ENCODE peak calls at places on chromosomes 4 and X, in nine cellular contexts. One of them, this sample, is unnamed. For H3K4me1, the result is how much of the 10 kb centered on the place peaks cover.

GRCh38 chrX:153347530-153347929 is 13.6 kb downstream of the ZNF275 start:
- DNase-seq in lower lobe of right lung: no peak
- DNase-seq in heart left ventricle: no peak
- DNase-seq in PC-3: no peak
- DNase-seq in uterus: no peak
- DNase-seq in psoas muscle: no peak
- DNase-seq in tibial artery: no peak
- DNase-seq in left ventricle myocardium inferior: no peak
- DNase-seq in upper lobe of right lung: no peak
- DNase-seq in this sample: no peak

GRCh38 chrX:47690175-47690574 is 31.2 kb upstream of the UXT start:
- DNase-seq in left ventricle myocardium inferior: no peak
- DNase-seq in upper lobe of right lung: no peak
- DNase-seq in tibial artery: no peak
- DNase-seq in uterus: no peak
- DNase-seq in heart left ventricle: no peak
- DNase-seq in PC-3: no peak
- DNase-seq in psoas muscle: no peak
- DNase-seq in lower lobe of right lung: no peak
- DNase-seq in this sample: no peak

GRCh38 chrX:130878350-130879341 is 24.4 kb downstream of the ENOX2 start:
- DNase-seq in PC-3: peak
- DNase-seq in psoas muscle: peak
- DNase-seq in upper lobe of right lung: no peak
- DNase-seq in lower lobe of right lung: peak
- DNase-seq in heart left ventricle: peak
- DNase-seq in tibial artery: peak
- DNase-seq in uterus: no peak
- DNase-seq in left ventricle myocardium inferior: no peak
- DNase-seq in this sample: no peak

GRCh38 chr4:112284662-112285411 is 867 bp downstream of the TIFA start:
- DNase-seq in lower lobe of right lung: peak
- DNase-seq in tibial artery: no peak
- DNase-seq in left ventricle myocardium inferior: no peak
- DNase-seq in upper lobe of right lung: no peak
- DNase-seq in uterus: no peak
- DNase-seq in heart left ventricle: peak
- DNase-seq in PC-3: peak
- DNase-seq in psoas muscle: no peak
- DNase-seq in this sample: peak

GRCh38 chr4:108168213-108168671 is 490 bp downstream of the LEF1 start:
- DNase-seq in uterus: no peak
- DNase-seq in upper lobe of right lung: no peak
- DNase-seq in tibial artery: no peak
- DNase-seq in heart left ventricle: no peak
- DNase-seq in psoas muscle: no peak
- DNase-seq in left ventricle myocardium inferior: no peak
- DNase-seq in lower lobe of right lung: no peak
- DNase-seq in PC-3: no peak
- DNase-seq in this sample: no peak

GRCh38 chrX:73127700-73128241 is 48.5 kb upstream of the PABPC1L2A start:
- DNase-seq in uterus: peak
- DNase-seq in psoas muscle: no peak
- DNase-seq in PC-3: peak
- DNase-seq in lower lobe of right lung: no peak
- DNase-seq in upper lobe of right lung: peak
- DNase-seq in heart left ventricle: no peak
- DNase-seq in left ventricle myocardium inferior: no peak
- DNase-seq in tibial artery: no peak
- DNase-seq in this sample: peak

GRCh38 chrX:38558681-38559080 is 2.7 kb upstream of the TSPAN7 start:
- DNase-seq in psoas muscle: no peak
- DNase-seq in uterus: no peak
- DNase-seq in upper lobe of right lung: no peak
- DNase-seq in tibial artery: no peak
- DNase-seq in left ventricle myocardium inferior: no peak
- DNase-seq in PC-3: no peak
- DNase-seq in heart left ventricle: no peak
- DNase-seq in lower lobe of right lung: no peak
- DNase-seq in this sample: no peak

GRCh38 chrX:41273638-41274037 is 60.3 kb upstream of the DDX3X start:
- DNase-seq in psoas muscle: no peak
- DNase-seq in upper lobe of right lung: no peak
- DNase-seq in left ventricle myocardium inferior: no peak
- DNase-seq in tibial artery: no peak
- DNase-seq in uterus: no peak
- DNase-seq in lower lobe of right lung: no peak
- DNase-seq in heart left ventricle: no peak
- DNase-seq in PC-3: no peak
- DNase-seq in this sample: no peak

DNA sequence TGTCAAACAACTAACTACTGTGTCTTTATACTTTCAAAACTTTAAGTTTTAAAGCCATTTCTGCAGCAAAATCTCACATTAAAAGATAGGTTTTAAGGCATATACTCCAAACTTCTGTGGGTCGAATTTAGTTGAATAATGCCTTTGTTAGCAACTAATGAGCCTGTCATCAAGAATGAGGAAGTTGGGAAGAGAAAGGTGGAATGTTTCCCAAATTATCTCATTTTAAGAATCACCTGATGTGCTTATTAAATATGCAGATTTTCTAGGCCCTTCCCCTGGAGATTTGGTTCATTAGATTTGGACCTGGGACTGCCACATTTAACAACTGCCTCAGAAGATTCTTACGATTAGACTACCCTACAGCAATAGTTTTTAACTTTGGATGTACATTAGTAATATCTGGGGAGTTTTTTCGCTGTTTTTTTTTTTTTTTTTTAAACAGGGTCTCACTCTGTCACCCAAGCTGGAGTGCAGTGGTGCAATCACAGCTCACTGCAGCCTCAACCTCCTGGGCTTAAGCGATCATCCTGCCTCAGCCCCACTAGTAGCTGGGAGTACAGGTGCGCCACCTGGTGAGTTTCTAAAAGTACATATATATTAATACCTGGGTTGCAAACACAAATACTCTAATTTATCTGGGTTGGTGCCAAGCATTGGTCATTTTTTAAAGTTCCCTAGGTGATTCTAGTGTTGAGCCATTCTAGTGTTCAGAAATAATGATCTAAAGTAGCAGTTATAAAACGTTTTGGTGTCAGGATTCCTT is 16.1 kb upstream of the TASL start:
- DNase-seq in uterus: no peak
- DNase-seq in upper lobe of right lung: no peak
- DNase-seq in left ventricle myocardium inferior: no peak
- DNase-seq in tibial artery: no peak
- DNase-seq in lower lobe of right lung: no peak
- DNase-seq in heart left ventricle: no peak
- DNase-seq in psoas muscle: no peak
- DNase-seq in PC-3: peak
- DNase-seq in this sample: no peak
- TF ChIP-seq CTCF in uterus: no peak
- TF ChIP-seq CTCF in upper lobe of right lung: no peak
- TF ChIP-seq CTCF in left ventricle myocardium inferior: no peak
- TF ChIP-seq CTCF in tibial artery: no peak
- TF ChIP-seq CTCF in lower lobe of right lung: no peak
- TF ChIP-seq CTCF in heart left ventricle: no peak
- TF ChIP-seq CTCF in psoas muscle: no peak
- TF ChIP-seq CTCF in PC-3: peak
- TF ChIP-seq CTCF in this sample: no peak

DNA sequence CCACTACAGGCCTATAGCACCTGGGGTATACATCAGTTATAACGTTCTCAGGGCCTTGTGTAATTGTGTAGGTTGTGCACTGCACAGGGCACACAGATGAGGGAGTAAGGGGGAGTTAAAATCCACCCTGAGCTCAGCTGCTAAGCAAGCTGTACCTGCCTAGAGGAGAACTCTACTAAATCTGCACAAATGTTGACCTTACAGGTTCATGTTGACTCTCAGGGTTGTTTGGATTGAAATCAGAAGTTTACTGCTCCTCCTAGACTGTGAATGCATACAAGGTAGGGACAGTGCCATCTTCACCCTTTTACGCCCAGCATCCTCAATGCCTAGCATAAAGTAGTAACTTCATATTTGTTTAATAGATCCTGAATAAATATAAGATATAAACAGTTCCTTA is 89.8 kb downstream of the SMARCA1 start:
- DNase-seq in PC-3: no peak
- DNase-seq in uterus: no peak
- DNase-seq in psoas muscle: no peak
- DNase-seq in upper lobe of right lung: no peak
- DNase-seq in left ventricle myocardium inferior: no peak
- DNase-seq in lower lobe of right lung: no peak
- DNase-seq in tibial artery: no peak
- DNase-seq in heart left ventricle: no peak
- DNase-seq in this sample: no peak
- H3K4me3 ChIP-seq in PC-3: no peak
- H3K4me3 ChIP-seq in uterus: no peak
- H3K4me3 ChIP-seq in psoas muscle: no peak
- H3K4me3 ChIP-seq in upper lobe of right lung: no peak
- H3K4me3 ChIP-seq in left ventricle myocardium inferior: no peak
- H3K4me3 ChIP-seq in lower lobe of right lung: no peak
- H3K4me3 ChIP-seq in tibial artery: no peak
- H3K4me3 ChIP-seq in heart left ventricle: no peak
- H3K4me3 ChIP-seq in this sample: no peak

GRCh38 chr4:143380651-143381050 is 44.0 kb downstream of the GAB1 start:
- DNase-seq in uterus: no peak
- DNase-seq in tibial artery: no peak
- DNase-seq in psoas muscle: no peak
- DNase-seq in lower lobe of right lung: no peak
- DNase-seq in left ventricle myocardium inferior: no peak
- DNase-seq in heart left ventricle: no peak
- DNase-seq in PC-3: no peak
- DNase-seq in upper lobe of right lung: no peak
- DNase-seq in this sample: no peak

GRCh38 chr4:143384381-143384994 is 47.8 kb downstream of the GAB1 start:
- DNase-seq in left ventricle myocardium inferior: no peak
- DNase-seq in lower lobe of right lung: peak
- DNase-seq in uterus: no peak
- DNase-seq in PC-3: no peak
- DNase-seq in psoas muscle: peak
- DNase-seq in heart left ventricle: no peak
- DNase-seq in upper lobe of right lung: no peak
- DNase-seq in tibial artery: peak
- DNase-seq in this sample: no peak

GRCh38 chr4:143377635-143378099 is 41.0 kb downstream of the GAB1 start:
- DNase-seq in uterus: no peak
- DNase-seq in heart left ventricle: no peak
- DNase-seq in lower lobe of right lung: no peak
- DNase-seq in left ventricle myocardium inferior: no peak
- DNase-seq in upper lobe of right lung: no peak
- DNase-seq in tibial artery: no peak
- DNase-seq in PC-3: no peak
- DNase-seq in psoas muscle: no peak
- DNase-seq in this sample: no peak

GRCh38 chr4:143382539-143382938 is 45.9 kb downstream of the GAB1 start:
- DNase-seq in PC-3: no peak
- DNase-seq in lower lobe of right lung: no peak
- DNase-seq in uterus: no peak
- DNase-seq in heart left ventricle: no peak
- DNase-seq in psoas muscle: no peak
- DNase-seq in upper lobe of right lung: no peak
- DNase-seq in left ventricle myocardium inferior: no peak
- DNase-seq in tibial artery: no peak
- DNase-seq in this sample: no peak

DNA sequence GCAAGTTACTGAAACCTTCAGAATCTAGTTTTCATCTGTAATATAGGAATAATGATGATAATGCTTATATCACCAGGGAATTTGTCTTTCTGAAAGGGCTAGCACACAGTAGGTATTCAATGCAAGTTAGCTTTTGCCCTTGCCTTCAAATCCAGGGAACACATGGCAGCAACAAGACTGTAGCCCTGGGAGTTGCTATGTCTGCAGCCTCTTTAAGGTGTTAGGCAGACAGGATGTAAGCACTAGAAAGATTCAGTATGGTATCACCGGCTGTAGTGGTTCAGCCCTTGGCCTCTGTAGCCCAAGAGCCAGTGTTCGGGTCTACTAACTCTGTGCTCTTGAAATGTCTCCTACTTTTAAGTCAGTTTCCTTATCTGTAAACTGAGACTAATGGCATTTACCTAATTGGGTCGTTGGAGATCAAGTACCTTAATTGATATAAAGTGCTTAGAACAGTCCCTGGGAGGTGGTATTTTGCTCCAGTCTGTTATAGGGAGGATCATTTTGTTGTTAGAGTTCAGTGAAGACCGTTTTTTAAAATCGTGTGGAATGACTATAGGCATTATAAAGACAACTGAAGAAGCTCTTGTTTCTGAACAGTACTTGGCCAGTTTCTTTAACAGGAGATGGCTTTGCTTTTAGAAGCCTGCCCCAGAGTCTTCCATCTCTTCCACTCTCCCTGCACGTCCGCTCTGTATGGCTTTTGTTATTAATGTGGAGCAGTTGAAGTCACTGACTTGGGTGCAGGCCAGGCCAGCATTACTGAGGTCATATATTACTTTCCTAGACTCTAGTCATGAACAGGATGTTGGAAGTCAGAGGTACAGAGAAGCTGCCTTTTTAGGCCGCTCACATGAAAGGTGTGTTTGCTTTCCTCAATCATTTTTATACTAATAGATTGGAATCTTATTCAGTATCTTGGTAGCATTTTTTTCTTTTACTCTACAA is 44.8 kb downstream of the GAB1 start:
- DNase-seq in heart left ventricle: peak
- DNase-seq in uterus: peak
- DNase-seq in psoas muscle: peak
- DNase-seq in upper lobe of right lung: no peak
- DNase-seq in left ventricle myocardium inferior: peak
- DNase-seq in tibial artery: peak
- DNase-seq in lower lobe of right lung: peak
- DNase-seq in PC-3: peak
- DNase-seq in this sample: peak
- H3K4me1 ChIP-seq in heart left ventricle: half or more
- H3K4me1 ChIP-seq in uterus: under half
- H3K4me1 ChIP-seq in psoas muscle: half or more
- H3K4me1 ChIP-seq in upper lobe of right lung: half or more
- H3K4me1 ChIP-seq in left ventricle myocardium inferior: half or more
- H3K4me1 ChIP-seq in tibial artery: half or more
- H3K4me1 ChIP-seq in lower lobe of right lung: half or more
- H3K4me1 ChIP-seq in PC-3: under half
- H3K4me1 ChIP-seq in this sample: under half

GRCh38 chr4:141463678-141464077 is 172.7 kb upstream of the IL15 start:
- DNase-seq in uterus: no peak
- DNase-seq in heart left ventricle: no peak
- DNase-seq in PC-3: no peak
- DNase-seq in lower lobe of right lung: no peak
- DNase-seq in upper lobe of right lung: no peak
- DNase-seq in left ventricle myocardium inferior: no peak
- DNase-seq in tibial artery: no peak
- DNase-seq in psoas muscle: no peak
- DNase-seq in this sample: no peak

GRCh38 chr4:141469392-141469791 is 167.0 kb upstream of the IL15 start:
- DNase-seq in uterus: no peak
- DNase-seq in lower lobe of right lung: no peak
- DNase-seq in heart left ventricle: no peak
- DNase-seq in left ventricle myocardium inferior: no peak
- DNase-seq in upper lobe of right lung: no peak
- DNase-seq in tibial artery: no peak
- DNase-seq in psoas muscle: no peak
- DNase-seq in PC-3: no peak
- DNase-seq in this sample: no peak

GRCh38 chr4:141465151-141465550 is 171.2 kb upstream of the IL15 start:
- DNase-seq in left ventricle myocardium inferior: no peak
- DNase-seq in psoas muscle: no peak
- DNase-seq in uterus: no peak
- DNase-seq in heart left ventricle: no peak
- DNase-seq in upper lobe of right lung: no peak
- DNase-seq in PC-3: no peak
- DNase-seq in tibial artery: no peak
- DNase-seq in lower lobe of right lung: no peak
- DNase-seq in this sample: no peak

GRCh38 chr4:141464366-141464765 is 172.0 kb upstream of the IL15 start:
- DNase-seq in psoas muscle: no peak
- DNase-seq in tibial artery: no peak
- DNase-seq in upper lobe of right lung: no peak
- DNase-seq in lower lobe of right lung: no peak
- DNase-seq in heart left ventricle: no peak
- DNase-seq in left ventricle myocardium inferior: no peak
- DNase-seq in uterus: no peak
- DNase-seq in PC-3: no peak
- DNase-seq in this sample: no peak

DNA sequence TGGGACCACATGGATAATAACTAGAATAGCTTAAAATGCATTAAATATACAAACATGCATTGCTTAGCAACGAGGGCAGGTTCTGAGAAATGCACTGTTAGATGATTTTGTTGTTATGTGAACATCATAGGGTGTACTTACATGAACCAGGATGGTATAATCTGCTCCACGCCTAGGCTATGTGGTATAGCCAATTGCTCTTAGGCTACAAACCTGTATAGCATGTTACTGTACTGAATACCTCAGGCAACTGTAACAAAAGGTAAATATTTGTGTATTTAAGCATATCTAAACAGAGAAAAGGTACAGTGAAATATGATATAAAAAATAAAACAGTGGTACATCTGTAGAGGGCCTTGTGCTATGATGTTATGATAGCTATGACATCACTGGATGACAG is 169.2 kb upstream of the IL15 start:
- DNase-seq in tibial artery: no peak
- DNase-seq in PC-3: no peak
- DNase-seq in lower lobe of right lung: no peak
- DNase-seq in psoas muscle: no peak
- DNase-seq in left ventricle myocardium inferior: no peak
- DNase-seq in uterus: no peak
- DNase-seq in upper lobe of right lung: no peak
- DNase-seq in heart left ventricle: no peak
- DNase-seq in this sample: no peak
- TF ChIP-seq CTCF in tibial artery: no peak
- TF ChIP-seq CTCF in PC-3: no peak
- TF ChIP-seq CTCF in lower lobe of right lung: no peak
- TF ChIP-seq CTCF in psoas muscle: no peak
- TF ChIP-seq CTCF in left ventricle myocardium inferior: no peak
- TF ChIP-seq CTCF in uterus: no peak
- TF ChIP-seq CTCF in upper lobe of right lung: no peak
- TF ChIP-seq CTCF in heart left ventricle: no peak
- TF ChIP-seq CTCF in this sample: no peak